ENCODE peak calls at places on chromosome 5, in five cellular contexts. M, G, A, Y and L are unnamed samples.

GRCh38 chr5:177509361-177509951 is at the start of gene DOK3:
- DNase-seq in M (no peak), G (no peak), A (no peak), Y (no peak), L (peak; percentile 44)

GRCh38 chr5:135913713-135914626 is 18.3 kb upstream of the IL9 start:
- DNase-seq in M (peak; percentile 65), G (no peak), A (no peak), Y (no peak), L (no peak)

GRCh38 chr5:62268239-62268638 is 37.8 kb upstream of the KIF2A start:
- DNase-seq in M (no peak), G (no peak), A (no peak), Y (peak; percentile 35), L (peak; percentile 73)

GRCh38 chr5:134020188-134020587 is 15.4 kb upstream of the VDAC1 start:
- DNase-seq in M (no peak), G (no peak), A (no peak), Y (no peak), L (peak; percentile 75)

GRCh38 chr5:66742896-66743247 is 146.7 kb downstream of the MAST4 start:
- DNase-seq in M (no peak), G (no peak), A (no peak), Y (no peak), L (no peak)

GRCh38 chr5:9712506-9713285 is 82.5 kb upstream of the TAS2R1 start:
- DNase-seq in M (peak; percentile 91), G (no peak), A (peak; percentile 98), Y (no peak), L (no peak)

GRCh38 chr5:40437452-40437861 is 242.3 kb upstream of the PTGER4 start:
- DNase-seq in M (peak; percentile 90), G (no peak), A (peak; percentile 87), Y (no peak), L (no peak)

GRCh38 chr5:78467744-78468357 is 107.4 kb downstream of the SCAMP1 start:
- DNase-seq in M (peak; percentile 80), G (peak; percentile 49), A (peak; percentile 74), Y (peak; percentile 32), L (no peak)

GRCh38 chr5:56270058-56270457 is 36.9 kb upstream of the ANKRD55 start:
- DNase-seq in M (no peak), G (no peak), A (no peak), Y (no peak), L (no peak)

GRCh38 chr5:127136908-127137307 is 63.6 kb upstream of the C5orf63 start:
- DNase-seq in M (no peak), G (no peak), A (no peak), Y (no peak), L (no peak)

GRCh38 chr5:8340261-8340660 is 471.3 kb downstream of the MTRR start:
- DNase-seq in M (no peak), G (no peak), A (no peak), Y (no peak), L (no peak)

GRCh38 chr5:138725153-138725884 is 27.9 kb upstream of the CTNNA1 start:
- DNase-seq in M (peak; percentile 85), G (peak; percentile 66), A (peak; percentile 48), Y (peak; percentile 84), L (no peak)

GRCh38 chr5:162274684-162275083 is 207.1 kb downstream of the GABRG2 start:
- DNase-seq in M (no peak), G (peak; percentile 71), A (no peak), Y (no peak), L (no peak)

GRCh38 chr5:148011407-148012124 is 52.2 kb upstream of the SPINK5 start:
- DNase-seq in M (peak; percentile 50), G (no peak), A (peak; percentile 9), Y (no peak), L (no peak)

GRCh38 chr5:55691265-55692105 is 20.6 kb downstream of the SLC38A9 start:
- DNase-seq in M (peak; percentile 69), G (no peak), A (peak; percentile 59), Y (peak; percentile 42), L (no peak)

GRCh38 chr5:72557576-72558336 is 50.5 kb upstream of the ZNF366 start:
- DNase-seq in M (no peak), G (no peak), A (no peak), Y (no peak), L (no peak)

GRCh38 chr5:147290261-147290660 is 55.4 kb downstream of the STK32A start:
- DNase-seq in M (no peak), G (peak; percentile 69), A (no peak), Y (no peak), L (no peak)

GRCh38 chr5:176860381-176860780 is 38.8 kb downstream of the HK3 start:
- DNase-seq in M (no peak), G (no peak), A (no peak), Y (no peak), L (no peak)

GRCh38 chr5:36655171-36655570 is 48.8 kb downstream of the SLC1A3 start:
- DNase-seq in M (peak; percentile 45), G (peak; percentile 37), A (no peak), Y (no peak), L (no peak)

GRCh38 chr5:132260051-132260450 is 2.6 kb downstream of the PDLIM4 start:
- DNase-seq in M (peak; percentile 71), G (no peak), A (peak; percentile 61), Y (no peak), L (peak; percentile 20)

GRCh38 chr5:140189977-140190867 is 15.2 kb downstream of the CYSTM1 start:
- DNase-seq in M (peak; percentile 81), G (peak; percentile 61), A (peak; percentile 78), Y (no peak), L (no peak)

GRCh38 chr5:173839117-173839713 is 48.9 kb upstream of the CPEB4 start:
- DNase-seq in M (no peak), G (no peak), A (no peak), Y (no peak), L (no peak)

GRCh38 chr5:44935262-44935661 is 126.5 kb downstream of the MRPS30 start:
- DNase-seq in M (peak; percentile 2), G (peak; percentile 75), A (no peak), Y (no peak), L (no peak)

DNA sequence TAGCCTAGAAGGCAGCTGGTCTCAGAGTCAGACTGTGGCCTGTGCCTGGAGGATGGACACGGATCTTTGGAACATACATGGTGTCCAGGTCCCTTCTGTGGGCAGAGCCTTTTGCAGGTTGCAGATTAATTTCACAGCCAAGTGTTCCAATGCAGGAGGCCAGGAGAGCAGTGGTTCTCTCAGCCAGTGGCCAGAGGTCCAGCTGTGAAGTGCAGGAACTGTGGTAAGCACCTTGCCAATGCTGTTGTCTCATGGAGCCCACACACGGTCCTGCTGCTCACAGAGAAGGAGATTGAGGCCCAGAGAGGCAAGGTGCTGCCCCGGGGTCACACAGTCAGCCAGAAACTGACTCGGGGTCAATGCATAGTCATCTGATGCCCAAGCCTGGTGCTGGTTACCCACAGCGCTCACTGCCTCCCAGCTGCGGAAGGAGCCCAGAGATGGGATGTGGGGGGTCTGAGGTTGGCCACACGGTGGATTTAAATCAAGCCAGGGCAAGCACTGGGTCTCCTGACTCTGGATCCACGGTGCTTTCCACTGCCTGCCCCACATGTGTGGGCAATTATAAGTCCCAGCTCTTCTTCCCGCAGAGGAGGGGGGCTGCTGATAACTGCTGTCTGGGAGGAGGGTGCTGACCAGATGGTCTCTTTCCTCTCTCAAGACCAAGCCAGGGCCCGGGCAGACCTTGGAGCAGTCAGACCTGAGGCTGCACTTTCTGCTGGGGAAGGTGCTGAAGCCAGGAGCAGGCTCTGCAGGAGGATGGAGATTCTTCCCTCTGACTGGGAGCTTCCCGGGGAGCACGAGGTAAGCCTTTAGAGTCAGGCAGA is 2.8 kb downstream of the PDGFRB start:
- DNase-seq in M (peak; percentile 58), G (no peak), A (peak; percentile 78), Y (no peak), L (no peak)
- H3K4me3 ChIP-seq in M (peak overlapping the region; percentile 96), G (no peak overlapping the region), A (peak overlapping the region; percentile 76), Y (no peak overlapping the region), L (peak overlapping the region; percentile 1)

GRCh38 chr5:157464518-157465171 is 4.6 kb downstream of the NIPAL4 start:
- DNase-seq in M (peak; percentile 96), G (no peak), A (peak; percentile 90), Y (no peak), L (peak; percentile 26)

GRCh38 chr5:157459715-157460599 is at the start of gene NIPAL4:
- DNase-seq in M (peak; percentile 48), G (peak; percentile 55), A (no peak), Y (no peak), L (no peak)

GRCh38 chr5:157460921-157461792 is 1.1 kb downstream of the NIPAL4 start:
- DNase-seq in M (no peak), G (no peak), A (no peak), Y (no peak), L (no peak)

GRCh38 chr5:157463621-157464407 is 3.8 kb downstream of the NIPAL4 start:
- DNase-seq in M (peak; percentile 70), G (no peak), A (peak; percentile 57), Y (no peak), L (no peak)

GRCh38 chr5:157463081-157463480 is 3.1 kb downstream of the NIPAL4 start:
- DNase-seq in M (peak; percentile 54), G (no peak), A (no peak), Y (no peak), L (no peak)
- H3K27ac ChIP-seq in M (no peak overlapping the region), G (no peak overlapping the region), A (no peak overlapping the region), Y (no peak overlapping the region), L (no peak overlapping the region)

GRCh38 chr5:16886793-16887345 is 49.2 kb downstream of the MYO10 start:
- DNase-seq in M (no peak), G (no peak), A (no peak), Y (no peak), L (no peak)
- H3K9ac ChIP-seq in M (peak overlapping the region; percentile 54), G (no peak overlapping the region), A (no peak overlapping the region), Y (peak overlapping the region; percentile 43), L (no peak overlapping the region)

GRCh38 chr5:76851713-76852369 is 2.0 kb downstream of the S100Z start:
- DNase-seq in M (no peak), G (no peak), A (no peak), Y (no peak), L (no peak)
- H3K4me3 ChIP-seq in M (no peak overlapping the region), G (no peak overlapping the region), A (no peak overlapping the region), Y (no peak overlapping the region), L (no peak overlapping the region)

DNA sequence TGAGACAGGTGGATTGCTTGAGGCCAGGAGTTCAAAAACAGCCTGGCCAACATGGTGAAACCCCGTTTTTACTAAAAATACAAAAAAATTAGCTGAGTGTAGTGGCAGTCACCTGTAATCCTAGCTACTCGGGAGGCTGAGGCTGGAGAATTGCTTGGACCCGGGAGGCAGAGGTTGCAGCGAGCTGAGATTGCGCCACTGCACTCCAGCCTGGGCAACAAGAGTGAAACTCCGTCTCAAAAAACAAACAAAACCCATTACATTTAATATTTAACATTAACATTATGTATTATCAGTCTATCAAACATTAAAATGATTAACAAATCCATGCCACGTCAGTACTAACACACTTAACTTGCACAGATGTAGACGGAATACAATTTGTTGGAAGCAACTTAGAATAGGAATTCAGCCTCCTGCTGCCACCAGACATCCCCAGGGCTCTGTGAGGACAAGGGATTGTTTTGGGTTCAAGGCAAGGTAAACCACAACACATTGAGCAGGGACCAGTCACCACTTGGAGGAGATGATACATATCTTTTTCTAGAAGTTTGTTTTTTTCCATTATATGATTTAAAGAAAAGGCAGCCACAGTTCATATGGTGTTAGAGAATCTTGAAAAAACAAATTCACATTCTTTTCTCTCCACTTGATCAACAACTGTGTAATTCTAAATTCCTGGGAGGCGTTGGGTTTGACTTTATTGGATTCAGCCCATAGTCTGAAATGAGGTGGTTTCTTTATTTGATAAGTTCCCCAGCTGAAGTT is 104.1 kb upstream of the BASP1 start:
- DNase-seq in M (peak; percentile 88), G (no peak), A (peak; percentile 89), Y (no peak), L (no peak)
- H3K27ac ChIP-seq in M (peak overlapping the region; percentile 63), G (no peak overlapping the region), A (peak overlapping the region; percentile 98), Y (peak overlapping the region; percentile 80), L (no peak overlapping the region)